ENCODE peak calls at places on chromosomes 6 and 20, in ten cellular contexts. One of them, this sample, is unnamed.

GRCh38 chr20:15895560-15896084 is 677.6 kb downstream of the KIF16B start:
- DNase-seq in pancreas: no peak
- DNase-seq in lung: no peak
- DNase-seq in T-helper 9 cell: no peak
- DNase-seq in activated CD4-positive, CD25-positive, alpha-beta regulatory T cell treated with anti-CD3 and anti-CD28 coated beads, Interleukin-2, amount 50 U/mL, for 16 hours: no peak
- DNase-seq in ACHN: no peak
- DNase-seq in NCI-H1417: no peak
- DNase-seq in NCI-H460: no peak
- DNase-seq in GM23338: no peak
- DNase-seq in pons: no peak
- DNase-seq in this sample: no peak

GRCh38 chr20:45358282-45359068 is 4.5 kb upstream of the SYS1 start:
- DNase-seq in lung: peak; percentile 90
- DNase-seq in pons: peak; percentile 69
- DNase-seq in NCI-H1417: no peak
- DNase-seq in NCI-H460: no peak
- DNase-seq in ACHN: no peak
- DNase-seq in GM23338: no peak
- DNase-seq in activated CD4-positive, CD25-positive, alpha-beta regulatory T cell treated with anti-CD3 and anti-CD28 coated beads, Interleukin-2, amount 50 U/mL, for 16 hours: no peak
- DNase-seq in pancreas: peak; percentile 53
- DNase-seq in T-helper 9 cell: no peak
- DNase-seq in this sample: no peak

GRCh38 chr20:35539756-35540212 is 2.1 kb upstream of the ERGIC3 start:
- DNase-seq in pancreas: peak; percentile 16
- DNase-seq in pons: no peak
- DNase-seq in activated CD4-positive, CD25-positive, alpha-beta regulatory T cell treated with anti-CD3 and anti-CD28 coated beads, Interleukin-2, amount 50 U/mL, for 16 hours: no peak
- DNase-seq in ACHN: no peak
- DNase-seq in lung: peak; percentile 83
- DNase-seq in GM23338: peak; percentile 95
- DNase-seq in NCI-H460: no peak
- DNase-seq in T-helper 9 cell: no peak
- DNase-seq in NCI-H1417: peak; percentile 98
- DNase-seq in this sample: no peak

GRCh38 chr6:122671246-122671645 is 61.0 kb downstream of the PKIB start:
- DNase-seq in GM23338: no peak
- DNase-seq in pons: no peak
- DNase-seq in T-helper 9 cell: no peak
- DNase-seq in pancreas: no peak
- DNase-seq in lung: no peak
- DNase-seq in NCI-H1417: no peak
- DNase-seq in ACHN: no peak
- DNase-seq in NCI-H460: no peak
- DNase-seq in activated CD4-positive, CD25-positive, alpha-beta regulatory T cell treated with anti-CD3 and anti-CD28 coated beads, Interleukin-2, amount 50 U/mL, for 16 hours: no peak
- DNase-seq in this sample: no peak

GRCh38 chr6:1553562-1554088 is 56.1 kb upstream of the FOXC1 start:
- DNase-seq in T-helper 9 cell: no peak
- DNase-seq in GM23338: no peak
- DNase-seq in NCI-H460: no peak
- DNase-seq in ACHN: no peak
- DNase-seq in pons: no peak
- DNase-seq in pancreas: no peak
- DNase-seq in NCI-H1417: no peak
- DNase-seq in lung: no peak
- DNase-seq in activated CD4-positive, CD25-positive, alpha-beta regulatory T cell treated with anti-CD3 and anti-CD28 coated beads, Interleukin-2, amount 50 U/mL, for 16 hours: no peak
- DNase-seq in this sample: no peak

GRCh38 chr6:106574729-106575458 is 54.4 kb downstream of the RTN4IP1 start:
- DNase-seq in T-helper 9 cell: no peak
- DNase-seq in NCI-H1417: no peak
- DNase-seq in pons: peak; percentile 78
- DNase-seq in activated CD4-positive, CD25-positive, alpha-beta regulatory T cell treated with anti-CD3 and anti-CD28 coated beads, Interleukin-2, amount 50 U/mL, for 16 hours: no peak
- DNase-seq in lung: no peak
- DNase-seq in GM23338: no peak
- DNase-seq in NCI-H460: no peak
- DNase-seq in pancreas: no peak
- DNase-seq in ACHN: peak; percentile 69
- DNase-seq in this sample: no peak

GRCh38 chr20:3797592-3798404 is 1.7 kb downstream of the CDC25B start:
- DNase-seq in NCI-H1417: no peak
- DNase-seq in T-helper 9 cell: no peak
- DNase-seq in ACHN: no peak
- DNase-seq in GM23338: no peak
- DNase-seq in pons: no peak
- DNase-seq in pancreas: no peak
- DNase-seq in activated CD4-positive, CD25-positive, alpha-beta regulatory T cell treated with anti-CD3 and anti-CD28 coated beads, Interleukin-2, amount 50 U/mL, for 16 hours: no peak
- DNase-seq in NCI-H460: no peak
- DNase-seq in lung: no peak
- DNase-seq in this sample: peak; percentile 48

GRCh38 chr6:75563032-75563431 is 38.6 kb upstream of the SENP6 start:
- DNase-seq in pancreas: no peak
- DNase-seq in T-helper 9 cell: no peak
- DNase-seq in ACHN: peak; percentile 50
- DNase-seq in NCI-H460: peak; percentile 37
- DNase-seq in activated CD4-positive, CD25-positive, alpha-beta regulatory T cell treated with anti-CD3 and anti-CD28 coated beads, Interleukin-2, amount 50 U/mL, for 16 hours: no peak
- DNase-seq in NCI-H1417: peak; percentile 10
- DNase-seq in GM23338: peak; percentile 83
- DNase-seq in pons: no peak
- DNase-seq in lung: no peak
- DNase-seq in this sample: no peak

GRCh38 chr6:126268087-126268486 is 71.8 kb upstream of the CENPW start:
- DNase-seq in pancreas: no peak
- DNase-seq in T-helper 9 cell: no peak
- DNase-seq in NCI-H460: no peak
- DNase-seq in lung: no peak
- DNase-seq in pons: no peak
- DNase-seq in NCI-H1417: peak; percentile 88
- DNase-seq in GM23338: no peak
- DNase-seq in ACHN: no peak
- DNase-seq in activated CD4-positive, CD25-positive, alpha-beta regulatory T cell treated with anti-CD3 and anti-CD28 coated beads, Interleukin-2, amount 50 U/mL, for 16 hours: no peak
- DNase-seq in this sample: no peak

GRCh38 chr6:85389180-85389797 is 60.6 kb upstream of the NT5E start:
- DNase-seq in activated CD4-positive, CD25-positive, alpha-beta regulatory T cell treated with anti-CD3 and anti-CD28 coated beads, Interleukin-2, amount 50 U/mL, for 16 hours: no peak
- DNase-seq in pancreas: no peak
- DNase-seq in NCI-H1417: no peak
- DNase-seq in lung: no peak
- DNase-seq in T-helper 9 cell: no peak
- DNase-seq in pons: no peak
- DNase-seq in NCI-H460: no peak
- DNase-seq in ACHN: no peak
- DNase-seq in GM23338: peak; percentile 17
- DNase-seq in this sample: no peak

GRCh38 chr6:104686550-104687155 is 173.1 kb downstream of the HACE1 start:
- DNase-seq in activated CD4-positive, CD25-positive, alpha-beta regulatory T cell treated with anti-CD3 and anti-CD28 coated beads, Interleukin-2, amount 50 U/mL, for 16 hours: no peak
- DNase-seq in lung: no peak
- DNase-seq in ACHN: no peak
- DNase-seq in NCI-H1417: peak; percentile 84
- DNase-seq in GM23338: no peak
- DNase-seq in pons: no peak
- DNase-seq in NCI-H460: no peak
- DNase-seq in pancreas: no peak
- DNase-seq in T-helper 9 cell: no peak
- DNase-seq in this sample: no peak

GRCh38 chr6:120894077-120894476 is 440.2 kb downstream of the TBC1D32 start:
- DNase-seq in ACHN: no peak
- DNase-seq in NCI-H1417: no peak
- DNase-seq in GM23338: no peak
- DNase-seq in pons: no peak
- DNase-seq in activated CD4-positive, CD25-positive, alpha-beta regulatory T cell treated with anti-CD3 and anti-CD28 coated beads, Interleukin-2, amount 50 U/mL, for 16 hours: no peak
- DNase-seq in pancreas: no peak
- DNase-seq in lung: no peak
- DNase-seq in T-helper 9 cell: no peak
- DNase-seq in NCI-H460: no peak
- DNase-seq in this sample: no peak

GRCh38 chr6:33787954-33788693 is 806 bp downstream of the LEMD2 start:
- DNase-seq in GM23338: peak; percentile 66
- DNase-seq in lung: peak; percentile 65
- DNase-seq in T-helper 9 cell: peak; percentile 34
- DNase-seq in pancreas: peak; percentile 42
- DNase-seq in activated CD4-positive, CD25-positive, alpha-beta regulatory T cell treated with anti-CD3 and anti-CD28 coated beads, Interleukin-2, amount 50 U/mL, for 16 hours: peak; percentile 25
- DNase-seq in NCI-H1417: peak; percentile 58
- DNase-seq in NCI-H460: no peak
- DNase-seq in ACHN: peak; percentile 55
- DNase-seq in pons: peak; percentile 79
- DNase-seq in this sample: peak; percentile 39

GRCh38 chr6:42257063-42257462 is 39.4 kb upstream of the MRPS10 start:
- DNase-seq in pancreas: no peak
- DNase-seq in activated CD4-positive, CD25-positive, alpha-beta regulatory T cell treated with anti-CD3 and anti-CD28 coated beads, Interleukin-2, amount 50 U/mL, for 16 hours: no peak
- DNase-seq in NCI-H1417: no peak
- DNase-seq in GM23338: no peak
- DNase-seq in pons: no peak
- DNase-seq in ACHN: no peak
- DNase-seq in NCI-H460: no peak
- DNase-seq in lung: no peak
- DNase-seq in T-helper 9 cell: no peak
- DNase-seq in this sample: no peak

GRCh38 chr20:10761232-10761631 is 87.4 kb upstream of the JAG1 start:
- DNase-seq in pons: peak; percentile 16
- DNase-seq in NCI-H460: no peak
- DNase-seq in ACHN: no peak
- DNase-seq in NCI-H1417: no peak
- DNase-seq in lung: no peak
- DNase-seq in T-helper 9 cell: no peak
- DNase-seq in GM23338: no peak
- DNase-seq in activated CD4-positive, CD25-positive, alpha-beta regulatory T cell treated with anti-CD3 and anti-CD28 coated beads, Interleukin-2, amount 50 U/mL, for 16 hours: no peak
- DNase-seq in pancreas: no peak
- DNase-seq in this sample: no peak

GRCh38 chr20:15673206-15673605 is 900.0 kb downstream of the KIF16B start:
- DNase-seq in pancreas: no peak
- DNase-seq in NCI-H1417: no peak
- DNase-seq in lung: no peak
- DNase-seq in activated CD4-positive, CD25-positive, alpha-beta regulatory T cell treated with anti-CD3 and anti-CD28 coated beads, Interleukin-2, amount 50 U/mL, for 16 hours: no peak
- DNase-seq in pons: no peak
- DNase-seq in GM23338: no peak
- DNase-seq in NCI-H460: no peak
- DNase-seq in T-helper 9 cell: no peak
- DNase-seq in ACHN: peak; percentile 27
- DNase-seq in this sample: no peak

GRCh38 chr6:125888989-125889656 is 67.4 kb upstream of the HINT3 start:
- DNase-seq in lung: peak; percentile 36
- DNase-seq in GM23338: peak; percentile 89
- DNase-seq in T-helper 9 cell: no peak
- DNase-seq in pons: no peak
- DNase-seq in NCI-H460: peak; percentile 47
- DNase-seq in activated CD4-positive, CD25-positive, alpha-beta regulatory T cell treated with anti-CD3 and anti-CD28 coated beads, Interleukin-2, amount 50 U/mL, for 16 hours: no peak
- DNase-seq in pancreas: no peak
- DNase-seq in NCI-H1417: no peak
- DNase-seq in ACHN: peak; percentile 54
- DNase-seq in this sample: no peak

GRCh38 chr6:139156571-139156970 is 21.7 kb downstream of the HECA start:
- DNase-seq in pons: no peak
- DNase-seq in ACHN: no peak
- DNase-seq in NCI-H460: no peak
- DNase-seq in lung: no peak
- DNase-seq in pancreas: no peak
- DNase-seq in T-helper 9 cell: no peak
- DNase-seq in GM23338: no peak
- DNase-seq in activated CD4-positive, CD25-positive, alpha-beta regulatory T cell treated with anti-CD3 and anti-CD28 coated beads, Interleukin-2, amount 50 U/mL, for 16 hours: no peak
- DNase-seq in NCI-H1417: no peak
- DNase-seq in this sample: no peak

GRCh38 chr6:35089935-35090505 is 51.1 kb downstream of the TCP11 start:
- DNase-seq in lung: no peak
- DNase-seq in NCI-H460: no peak
- DNase-seq in NCI-H1417: no peak
- DNase-seq in activated CD4-positive, CD25-positive, alpha-beta regulatory T cell treated with anti-CD3 and anti-CD28 coated beads, Interleukin-2, amount 50 U/mL, for 16 hours: no peak
- DNase-seq in pons: no peak
- DNase-seq in ACHN: no peak
- DNase-seq in GM23338: no peak
- DNase-seq in T-helper 9 cell: no peak
- DNase-seq in pancreas: no peak
- DNase-seq in this sample: no peak

GRCh38 chr6:52050051-52050405 is 37.4 kb downstream of the PKHD1 start:
- DNase-seq in ACHN: no peak
- DNase-seq in pancreas: no peak
- DNase-seq in GM23338: no peak
- DNase-seq in NCI-H460: no peak
- DNase-seq in activated CD4-positive, CD25-positive, alpha-beta regulatory T cell treated with anti-CD3 and anti-CD28 coated beads, Interleukin-2, amount 50 U/mL, for 16 hours: no peak
- DNase-seq in T-helper 9 cell: no peak
- DNase-seq in NCI-H1417: no peak
- DNase-seq in lung: no peak
- DNase-seq in pons: no peak
- DNase-seq in this sample: no peak

GRCh38 chr6:18241208-18241836 is 23.0 kb downstream of the DEK start:
- DNase-seq in NCI-H1417: no peak
- DNase-seq in pons: no peak
- DNase-seq in lung: no peak
- DNase-seq in NCI-H460: no peak
- DNase-seq in activated CD4-positive, CD25-positive, alpha-beta regulatory T cell treated with anti-CD3 and anti-CD28 coated beads, Interleukin-2, amount 50 U/mL, for 16 hours: no peak
- DNase-seq in T-helper 9 cell: no peak
- DNase-seq in ACHN: no peak
- DNase-seq in GM23338: no peak
- DNase-seq in pancreas: no peak
- DNase-seq in this sample: no peak

GRCh38 chr20:44756011-44756688 is 10.5 kb downstream of the KCNK15 start:
- DNase-seq in NCI-H1417: no peak
- DNase-seq in NCI-H460: no peak
- DNase-seq in lung: no peak
- DNase-seq in activated CD4-positive, CD25-positive, alpha-beta regulatory T cell treated with anti-CD3 and anti-CD28 coated beads, Interleukin-2, amount 50 U/mL, for 16 hours: no peak
- DNase-seq in pons: no peak
- DNase-seq in pancreas: no peak
- DNase-seq in ACHN: no peak
- DNase-seq in GM23338: no peak
- DNase-seq in T-helper 9 cell: no peak
- DNase-seq in this sample: no peak

GRCh38 chr6:137416376-137417109 is 77.7 kb downstream of the OLIG3 start:
- DNase-seq in activated CD4-positive, CD25-positive, alpha-beta regulatory T cell treated with anti-CD3 and anti-CD28 coated beads, Interleukin-2, amount 50 U/mL, for 16 hours: no peak
- DNase-seq in ACHN: no peak
- DNase-seq in T-helper 9 cell: no peak
- DNase-seq in NCI-H460: peak; percentile 85
- DNase-seq in GM23338: peak; percentile 9
- DNase-seq in pons: no peak
- DNase-seq in pancreas: no peak
- DNase-seq in lung: no peak
- DNase-seq in NCI-H1417: peak; percentile 39
- DNase-seq in this sample: no peak

GRCh38 chr20:29874476-29875202 is 1382.8 kb upstream of the DEFB115 start:
- DNase-seq in lung: no peak
- DNase-seq in activated CD4-positive, CD25-positive, alpha-beta regulatory T cell treated with anti-CD3 and anti-CD28 coated beads, Interleukin-2, amount 50 U/mL, for 16 hours: no peak
- DNase-seq in pons: no peak
- DNase-seq in NCI-H1417: no peak
- DNase-seq in ACHN: no peak
- DNase-seq in pancreas: no peak
- DNase-seq in GM23338: no peak
- DNase-seq in T-helper 9 cell: no peak
- DNase-seq in NCI-H460: no peak
- DNase-seq in this sample: no peak

GRCh38 chr20:36153754-36154695 is 515 bp upstream of the EPB41L1 start:
- DNase-seq in T-helper 9 cell: no peak
- DNase-seq in NCI-H460: peak; percentile 65
- DNase-seq in pons: peak; percentile 78
- DNase-seq in activated CD4-positive, CD25-positive, alpha-beta regulatory T cell treated with anti-CD3 and anti-CD28 coated beads, Interleukin-2, amount 50 U/mL, for 16 hours: no peak
- DNase-seq in pancreas: peak; percentile 89
- DNase-seq in GM23338: peak; percentile 86
- DNase-seq in ACHN: peak; percentile 74
- DNase-seq in NCI-H1417: peak; percentile 88
- DNase-seq in lung: peak; percentile 85
- DNase-seq in this sample: no peak

GRCh38 chr6:29720863-29721262 is 2.4 kb upstream of the HLA-F start:
- DNase-seq in pons: no peak
- DNase-seq in GM23338: peak; percentile 76
- DNase-seq in T-helper 9 cell: no peak
- DNase-seq in lung: no peak
- DNase-seq in activated CD4-positive, CD25-positive, alpha-beta regulatory T cell treated with anti-CD3 and anti-CD28 coated beads, Interleukin-2, amount 50 U/mL, for 16 hours: no peak
- DNase-seq in NCI-H1417: no peak
- DNase-seq in NCI-H460: no peak
- DNase-seq in pancreas: no peak
- DNase-seq in ACHN: no peak
- DNase-seq in this sample: no peak

GRCh38 chr6:4103929-4104328 is 25.0 kb upstream of the FAM217A start:
- DNase-seq in lung: no peak
- DNase-seq in ACHN: no peak
- DNase-seq in GM23338: no peak
- DNase-seq in pancreas: peak; percentile 66
- DNase-seq in NCI-H1417: no peak
- DNase-seq in activated CD4-positive, CD25-positive, alpha-beta regulatory T cell treated with anti-CD3 and anti-CD28 coated beads, Interleukin-2, amount 50 U/mL, for 16 hours: no peak
- DNase-seq in pons: no peak
- DNase-seq in T-helper 9 cell: no peak
- DNase-seq in NCI-H460: no peak
- DNase-seq in this sample: no peak

GRCh38 chr6:122365775-122366403 is 33.6 kb upstream of the HSF2 start:
- DNase-seq in NCI-H460: no peak
- DNase-seq in pons: no peak
- DNase-seq in pancreas: no peak
- DNase-seq in T-helper 9 cell: no peak
- DNase-seq in NCI-H1417: no peak
- DNase-seq in GM23338: no peak
- DNase-seq in activated CD4-positive, CD25-positive, alpha-beta regulatory T cell treated with anti-CD3 and anti-CD28 coated beads, Interleukin-2, amount 50 U/mL, for 16 hours: no peak
- DNase-seq in ACHN: no peak
- DNase-seq in lung: no peak
- DNase-seq in this sample: no peak